ENCODE peak calls at places on chromosomes 1 and 21, in five cellular contexts. One of them, this sample, is unnamed.

GRCh38 chr1:43317817-43318471 is 17.2 kb downstream of the TIE1 start:
- DNase-seq in stomach: no peak
- DNase-seq in stimulated activated CD8-positive, alpha-beta memory T cell treated with anti-CD3 and anti-CD28 coated beads, Interleukin-7, amount 100 ng/mL, for 1 hour: no peak
- DNase-seq in mesenchymal stem cell: no peak
- DNase-seq in activated CD4-positive, alpha-beta memory T cell treated with anti-CD3 and anti-CD28 coated beads, Interleukin-2, amount 10 ng/mL, durations not matched to agents 7 days and 5 days: no peak
- DNase-seq in this sample: no peak

GRCh38 chr1:163055531-163055930 is 13.6 kb upstream of the RGS4 start:
- DNase-seq in stomach: no peak
- DNase-seq in stimulated activated CD8-positive, alpha-beta memory T cell treated with anti-CD3 and anti-CD28 coated beads, Interleukin-7, amount 100 ng/mL, for 1 hour: no peak
- DNase-seq in mesenchymal stem cell: no peak
- DNase-seq in activated CD4-positive, alpha-beta memory T cell treated with anti-CD3 and anti-CD28 coated beads, Interleukin-2, amount 10 ng/mL, durations not matched to agents 7 days and 5 days: no peak
- DNase-seq in this sample: no peak

GRCh38 chr1:206575165-206575893 is 36.9 kb downstream of the EIF2D start:
- DNase-seq in stomach: peak; percentile 43
- DNase-seq in stimulated activated CD8-positive, alpha-beta memory T cell treated with anti-CD3 and anti-CD28 coated beads, Interleukin-7, amount 100 ng/mL, for 1 hour: no peak
- DNase-seq in mesenchymal stem cell: peak; percentile 44
- DNase-seq in activated CD4-positive, alpha-beta memory T cell treated with anti-CD3 and anti-CD28 coated beads, Interleukin-2, amount 10 ng/mL, durations not matched to agents 7 days and 5 days: peak; percentile 72
- DNase-seq in this sample: no peak

GRCh38 chr1:236128646-236129178 is 13.6 kb upstream of the GPR137B start:
- DNase-seq in stomach: no peak
- DNase-seq in stimulated activated CD8-positive, alpha-beta memory T cell treated with anti-CD3 and anti-CD28 coated beads, Interleukin-7, amount 100 ng/mL, for 1 hour: no peak
- DNase-seq in mesenchymal stem cell: no peak
- DNase-seq in activated CD4-positive, alpha-beta memory T cell treated with anti-CD3 and anti-CD28 coated beads, Interleukin-2, amount 10 ng/mL, durations not matched to agents 7 days and 5 days: no peak
- DNase-seq in this sample: peak; percentile 70

GRCh38 chr1:228860911-228861829 is 125.9 kb downstream of the RHOU start:
- DNase-seq in stomach: peak; percentile 58
- DNase-seq in stimulated activated CD8-positive, alpha-beta memory T cell treated with anti-CD3 and anti-CD28 coated beads, Interleukin-7, amount 100 ng/mL, for 1 hour: no peak
- DNase-seq in mesenchymal stem cell: peak; percentile 89
- DNase-seq in activated CD4-positive, alpha-beta memory T cell treated with anti-CD3 and anti-CD28 coated beads, Interleukin-2, amount 10 ng/mL, durations not matched to agents 7 days and 5 days: peak; percentile 42
- DNase-seq in this sample: no peak

GRCh38 chr1:186530104-186530503 is 69.2 kb upstream of the PDC start:
- DNase-seq in stomach: no peak
- DNase-seq in stimulated activated CD8-positive, alpha-beta memory T cell treated with anti-CD3 and anti-CD28 coated beads, Interleukin-7, amount 100 ng/mL, for 1 hour: no peak
- DNase-seq in mesenchymal stem cell: peak; percentile 68
- DNase-seq in activated CD4-positive, alpha-beta memory T cell treated with anti-CD3 and anti-CD28 coated beads, Interleukin-2, amount 10 ng/mL, durations not matched to agents 7 days and 5 days: no peak
- DNase-seq in this sample: no peak

GRCh38 chr1:39413902-39414528 is 77.4 kb upstream of the BMP8A start:
- DNase-seq in stomach: no peak
- DNase-seq in stimulated activated CD8-positive, alpha-beta memory T cell treated with anti-CD3 and anti-CD28 coated beads, Interleukin-7, amount 100 ng/mL, for 1 hour: no peak
- DNase-seq in mesenchymal stem cell: no peak
- DNase-seq in activated CD4-positive, alpha-beta memory T cell treated with anti-CD3 and anti-CD28 coated beads, Interleukin-2, amount 10 ng/mL, durations not matched to agents 7 days and 5 days: no peak
- DNase-seq in this sample: no peak

GRCh38 chr1:162003061-162003824 is 20.4 kb downstream of the OLFML2B start:
- DNase-seq in stomach: no peak
- DNase-seq in stimulated activated CD8-positive, alpha-beta memory T cell treated with anti-CD3 and anti-CD28 coated beads, Interleukin-7, amount 100 ng/mL, for 1 hour: no peak
- DNase-seq in mesenchymal stem cell: peak; percentile 84
- DNase-seq in activated CD4-positive, alpha-beta memory T cell treated with anti-CD3 and anti-CD28 coated beads, Interleukin-2, amount 10 ng/mL, durations not matched to agents 7 days and 5 days: no peak
- DNase-seq in this sample: no peak

GRCh38 chr1:155598842-155599331 is 11.1 kb upstream of the MSTO1 start:
- DNase-seq in stomach: no peak
- DNase-seq in stimulated activated CD8-positive, alpha-beta memory T cell treated with anti-CD3 and anti-CD28 coated beads, Interleukin-7, amount 100 ng/mL, for 1 hour: no peak
- DNase-seq in mesenchymal stem cell: peak; percentile 47
- DNase-seq in activated CD4-positive, alpha-beta memory T cell treated with anti-CD3 and anti-CD28 coated beads, Interleukin-2, amount 10 ng/mL, durations not matched to agents 7 days and 5 days: no peak
- DNase-seq in this sample: no peak

GRCh38 chr21:38897532-38898421 is 92.0 kb downstream of the ETS2 start:
- DNase-seq in stomach: no peak
- DNase-seq in stimulated activated CD8-positive, alpha-beta memory T cell treated with anti-CD3 and anti-CD28 coated beads, Interleukin-7, amount 100 ng/mL, for 1 hour: no peak
- DNase-seq in mesenchymal stem cell: no peak
- DNase-seq in activated CD4-positive, alpha-beta memory T cell treated with anti-CD3 and anti-CD28 coated beads, Interleukin-2, amount 10 ng/mL, durations not matched to agents 7 days and 5 days: no peak
- DNase-seq in this sample: no peak

GRCh38 chr1:26218906-26219494 is 15.0 kb upstream of the CEP85 start:
- DNase-seq in stomach: peak; percentile 34
- DNase-seq in stimulated activated CD8-positive, alpha-beta memory T cell treated with anti-CD3 and anti-CD28 coated beads, Interleukin-7, amount 100 ng/mL, for 1 hour: no peak
- DNase-seq in mesenchymal stem cell: no peak
- DNase-seq in activated CD4-positive, alpha-beta memory T cell treated with anti-CD3 and anti-CD28 coated beads, Interleukin-2, amount 10 ng/mL, durations not matched to agents 7 days and 5 days: no peak
- DNase-seq in this sample: no peak